ENCODE peak calls at places on chromosomes 1 and 21, in four cellular contexts. U is lung, N is upper lobe of right lung, Y is fibroblast of mammary gland. K is an unnamed sample.

GRCh38 chr1:112507896-112508241 is 896 bp upstream of the WNT2B start:
- DNase-seq in U (no peak), Y (no peak), N (no peak), K (no peak)

GRCh38 chr1:18516473-18516872 is 35.7 kb downstream of the KLHDC7A start:
- DNase-seq in N (no peak), Y (no peak), U (no peak), K (no peak)

GRCh38 chr1:943545-944340 is 15.3 kb downstream of the NOC2L start:
- DNase-seq in U (no peak), Y (no peak), N (no peak), K (no peak)

GRCh38 chr21:44955141-44955802 is 15.4 kb downstream of the SLX9 start:
- DNase-seq in N (peak; percentile 51), Y (no peak), U (no peak), K (no peak)

GRCh38 chr1:225750420-225750819 is 27.2 kb upstream of the SRP9 start:
- DNase-seq in U (no peak), N (no peak), Y (no peak), K (no peak)

GRCh38 chr21:34351786-34352241 is 12.0 kb upstream of the KCNE2 start:
- DNase-seq in N (no peak), Y (peak; percentile 17), U (no peak), K (peak; percentile 36)

GRCh38 chr1:224201336-224201735 is 18.3 kb downstream of the DEGS1 start:
- DNase-seq in N (no peak), U (no peak), Y (no peak), K (no peak)

GRCh38 chr1:204564835-204565234 is 48.6 kb downstream of the MDM4 start:
- DNase-seq in U (no peak), Y (no peak), N (no peak), K (no peak)

GRCh38 chr1:9688599-9688998 is 37.1 kb downstream of the PIK3CD start:
- DNase-seq in U (no peak), Y (no peak), N (no peak), K (no peak)

GRCh38 chr1:9687876-9688582 is 36.5 kb downstream of the PIK3CD start:
- DNase-seq in N (peak; percentile 70), U (no peak), Y (no peak), K (peak; percentile 47)

GRCh38 chr1:9685833-9686232 is 34.3 kb downstream of the PIK3CD start:
- DNase-seq in Y (no peak), N (no peak), U (no peak), K (no peak)

GRCh38 chr1:9689011-9689706 is 37.6 kb downstream of the PIK3CD start:
- DNase-seq in N (peak; percentile 93), U (peak; percentile 84), Y (peak; percentile 23), K (peak; percentile 93)

GRCh38 chr1:9687120-9687875 is 35.8 kb downstream of the PIK3CD start:
- DNase-seq in U (peak; percentile 38), N (peak; percentile 73), Y (peak; percentile 60), K (peak; percentile 60)
- TF ChIP-seq CTCF in U (no peak), N (no peak), Y (no peak), K (no peak)

DNA sequence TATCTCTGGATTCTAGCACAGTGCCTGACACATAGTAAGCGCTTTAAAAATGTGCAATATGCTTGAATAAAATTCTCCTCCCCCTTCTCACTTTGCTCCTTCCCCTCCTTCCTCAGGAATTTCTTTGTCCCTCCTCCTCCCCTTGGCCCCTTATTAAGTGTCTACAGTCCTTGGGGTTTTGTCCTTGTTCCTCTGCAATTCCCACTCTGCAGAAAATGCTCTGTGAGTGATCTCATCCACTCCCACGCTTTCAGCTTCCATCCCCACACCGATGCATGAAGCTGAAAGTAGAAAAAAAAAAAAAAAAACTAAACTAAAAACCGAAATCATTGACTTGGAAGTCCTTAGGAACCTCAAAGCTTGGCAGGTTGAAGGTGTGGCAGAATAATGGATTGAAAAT is 273.6 kb downstream of the RRAGC start:
- DNase-seq in Y (no peak), U (no peak), N (no peak), K (no peak)
- TF ChIP-seq CTCF in Y (no peak), U (no peak), N (no peak), K (no peak)

GRCh38 chr1:85884372-85885035 is 176.3 kb upstream of the ZNHIT6 start:
- DNase-seq in U (no peak), N (no peak), Y (peak; percentile 40), K (no peak)
- TF ChIP-seq CTCF in U (no peak), N (peak; percentile 52), Y (peak; percentile 68), K (peak; percentile 83)

GRCh38 chr1:66251521-66251920 is 282.4 kb upstream of the SGIP1 start:
- DNase-seq in U (no peak), Y (peak; percentile 14), N (no peak), K (no peak)
- TF ChIP-seq CTCF in U (no peak), Y (no peak), N (no peak), K (no peak)

GRCh38 chr1:179082308-179083030 is 599 bp downstream of the TOR3A start:
- DNase-seq in Y (no peak), U (peak; percentile 34), N (peak; percentile 76), K (peak; percentile 47)
- TF ChIP-seq CTCF in Y (no peak), U (no peak), N (no peak), K (no peak)

K was measured in endothelial cell.